ENCODE peak calls at places on chromosome 14, in five cellular contexts. One of them, this sample, is unnamed.

GRCh38 chr14:39307815-39308214 is 74.1 kb downstream of the MIA2 start:
- DNase-seq in Peyer's patch: no peak
- DNase-seq in stomach: no peak
- DNase-seq in uterus: no peak
- DNase-seq in GM12878: no peak
- DNase-seq in this sample: no peak

GRCh38 chr14:75491376-75491978 is 30.8 kb upstream of the BATF start:
- DNase-seq in Peyer's patch: no peak
- DNase-seq in stomach: no peak
- DNase-seq in uterus: no peak
- DNase-seq in GM12878: no peak
- DNase-seq in this sample: no peak

GRCh38 chr14:94998702-94999101 is 158.6 kb downstream of the DICER1 start:
- DNase-seq in Peyer's patch: no peak
- DNase-seq in stomach: no peak
- DNase-seq in uterus: no peak
- DNase-seq in GM12878: no peak
- DNase-seq in this sample: no peak

GRCh38 chr14:100297320-100298300 is 8.6 kb downstream of the SLC25A29 start:
- DNase-seq in Peyer's patch: peak; percentile 87
- DNase-seq in stomach: peak; percentile 76
- DNase-seq in uterus: peak; percentile 71
- DNase-seq in GM12878: peak; percentile 35
- DNase-seq in this sample: peak; percentile 69

GRCh38 chr14:29030970-29031369 is 264.4 kb downstream of the FOXG1 start:
- DNase-seq in Peyer's patch: no peak
- DNase-seq in stomach: no peak
- DNase-seq in uterus: no peak
- DNase-seq in GM12878: no peak
- DNase-seq in this sample: no peak

GRCh38 chr14:21072781-21073339 is 2.8 kb downstream of the ARHGEF40 start:
- DNase-seq in Peyer's patch: peak; percentile 62
- DNase-seq in stomach: peak; percentile 84
- DNase-seq in uterus: no peak
- DNase-seq in GM12878: no peak
- DNase-seq in this sample: no peak

GRCh38 chr14:51597511-51597920 is 54.2 kb upstream of the FRMD6 start:
- DNase-seq in Peyer's patch: no peak
- DNase-seq in stomach: no peak
- DNase-seq in uterus: no peak
- DNase-seq in GM12878: no peak
- DNase-seq in this sample: no peak

GRCh38 chr14:73243748-73244147 is 6.4 kb downstream of the PAPLN start:
- DNase-seq in Peyer's patch: no peak
- DNase-seq in stomach: no peak
- DNase-seq in uterus: no peak
- DNase-seq in GM12878: no peak
- DNase-seq in this sample: no peak

GRCh38 chr14:63974176-63974575 is 121.4 kb downstream of the SYNE2 start:
- DNase-seq in Peyer's patch: no peak
- DNase-seq in stomach: no peak
- DNase-seq in uterus: no peak
- DNase-seq in GM12878: no peak
- DNase-seq in this sample: no peak

GRCh38 chr14:51507556-51508511 is 143.9 kb upstream of the FRMD6 start:
- DNase-seq in Peyer's patch: peak; percentile 47
- DNase-seq in stomach: no peak
- DNase-seq in uterus: peak; percentile 81
- DNase-seq in GM12878: no peak
- DNase-seq in this sample: peak; percentile 12

GRCh38 chr14:80223696-80224465 is 12.6 kb upstream of the DIO2 start:
- DNase-seq in Peyer's patch: no peak
- DNase-seq in stomach: no peak
- DNase-seq in uterus: no peak
- DNase-seq in GM12878: no peak
- DNase-seq in this sample: no peak

GRCh38 chr14:31567651-31568050 is 6.4 kb downstream of the NUBPL start:
- DNase-seq in Peyer's patch: no peak
- DNase-seq in stomach: no peak
- DNase-seq in uterus: no peak
- DNase-seq in GM12878: no peak
- DNase-seq in this sample: no peak

GRCh38 chr14:100529561-100530031 is 57.6 kb downstream of the BEGAIN start:
- DNase-seq in Peyer's patch: peak; percentile 44
- DNase-seq in stomach: peak; percentile 15
- DNase-seq in uterus: no peak
- DNase-seq in GM12878: no peak
- DNase-seq in this sample: no peak

GRCh38 chr14:51000566-51000965 is 56.3 kb upstream of the PYGL start:
- DNase-seq in Peyer's patch: no peak
- DNase-seq in stomach: no peak
- DNase-seq in uterus: no peak
- DNase-seq in GM12878: no peak
- DNase-seq in this sample: no peak

GRCh38 chr14:102988054-102988453 is 65.6 kb downstream of the AMN start:
- DNase-seq in Peyer's patch: no peak
- DNase-seq in stomach: no peak
- DNase-seq in uterus: no peak
- DNase-seq in GM12878: no peak
- DNase-seq in this sample: no peak

GRCh38 chr14:67395876-67396189 is 16.1 kb downstream of the PLEK2 start:
- DNase-seq in Peyer's patch: no peak
- DNase-seq in stomach: no peak
- DNase-seq in uterus: no peak
- DNase-seq in GM12878: no peak
- DNase-seq in this sample: no peak

GRCh38 chr14:80930836-80931389 is 10.6 kb downstream of the CEP128 start:
- DNase-seq in Peyer's patch: peak; percentile 69
- DNase-seq in stomach: no peak
- DNase-seq in uterus: no peak
- DNase-seq in GM12878: peak; percentile 88
- DNase-seq in this sample: no peak

GRCh38 chr14:52148371-52148770 is 79.5 kb upstream of the NID2 start:
- DNase-seq in Peyer's patch: no peak
- DNase-seq in stomach: no peak
- DNase-seq in uterus: no peak
- DNase-seq in GM12878: no peak
- DNase-seq in this sample: no peak

GRCh38 chr14:101196795-101197590 is 293.5 kb upstream of the RTL1 start:
- DNase-seq in Peyer's patch: peak; percentile 38
- DNase-seq in stomach: peak; percentile 18
- DNase-seq in uterus: peak; percentile 70
- DNase-seq in GM12878: no peak
- DNase-seq in this sample: no peak

GRCh38 chr14:36238666-36239363 is 62.3 kb upstream of the PTCSC3 start:
- DNase-seq in Peyer's patch: no peak
- DNase-seq in stomach: no peak
- DNase-seq in uterus: no peak
- DNase-seq in GM12878: no peak
- DNase-seq in this sample: no peak

GRCh38 chr14:32512348-32512747 is 183.2 kb downstream of the AKAP6 start:
- DNase-seq in Peyer's patch: no peak
- DNase-seq in stomach: no peak
- DNase-seq in uterus: no peak
- DNase-seq in GM12878: no peak
- DNase-seq in this sample: no peak

GRCh38 chr14:51462182-51462581 is 189.5 kb upstream of the FRMD6 start:
- DNase-seq in Peyer's patch: no peak
- DNase-seq in stomach: no peak
- DNase-seq in uterus: no peak
- DNase-seq in GM12878: no peak
- DNase-seq in this sample: no peak

GRCh38 chr14:105866841-105867321 is 340.5 kb downstream of the TMEM121 start:
- DNase-seq in Peyer's patch: no peak
- DNase-seq in stomach: peak; percentile 15
- DNase-seq in uterus: peak; percentile 5
- DNase-seq in GM12878: no peak
- DNase-seq in this sample: no peak

GRCh38 chr14:32996343-32996742 is 57.7 kb downstream of the NPAS3 start:
- DNase-seq in Peyer's patch: no peak
- DNase-seq in stomach: no peak
- DNase-seq in uterus: no peak
- DNase-seq in GM12878: no peak
- DNase-seq in this sample: no peak

GRCh38 chr14:68624541-68625220 is 168.2 kb downstream of the ZFP36L1 start:
- DNase-seq in Peyer's patch: peak; percentile 47
- DNase-seq in stomach: no peak
- DNase-seq in uterus: no peak
- DNase-seq in GM12878: no peak
- DNase-seq in this sample: no peak

GRCh38 chr14:75204106-75204505 is 27.7 kb upstream of the TMED10 start:
- DNase-seq in Peyer's patch: peak; percentile 74
- DNase-seq in stomach: no peak
- DNase-seq in uterus: no peak
- DNase-seq in GM12878: no peak
- DNase-seq in this sample: no peak

GRCh38 chr14:90870950-90871604 is 54.8 kb upstream of the TTC7B start:
- DNase-seq in Peyer's patch: no peak
- DNase-seq in stomach: no peak
- DNase-seq in uterus: no peak
- DNase-seq in GM12878: no peak
- DNase-seq in this sample: no peak

GRCh38 chr14:98186140-98186539 is 1085.9 kb downstream of the BCL11B start:
- DNase-seq in Peyer's patch: no peak
- DNase-seq in stomach: no peak
- DNase-seq in uterus: no peak
- DNase-seq in GM12878: no peak
- DNase-seq in this sample: no peak

GRCh38 chr14:99760817-99761216 is 32.4 kb upstream of the EML1 start:
- DNase-seq in Peyer's patch: no peak
- DNase-seq in stomach: no peak
- DNase-seq in uterus: no peak
- DNase-seq in GM12878: no peak
- DNase-seq in this sample: no peak

DNA sequence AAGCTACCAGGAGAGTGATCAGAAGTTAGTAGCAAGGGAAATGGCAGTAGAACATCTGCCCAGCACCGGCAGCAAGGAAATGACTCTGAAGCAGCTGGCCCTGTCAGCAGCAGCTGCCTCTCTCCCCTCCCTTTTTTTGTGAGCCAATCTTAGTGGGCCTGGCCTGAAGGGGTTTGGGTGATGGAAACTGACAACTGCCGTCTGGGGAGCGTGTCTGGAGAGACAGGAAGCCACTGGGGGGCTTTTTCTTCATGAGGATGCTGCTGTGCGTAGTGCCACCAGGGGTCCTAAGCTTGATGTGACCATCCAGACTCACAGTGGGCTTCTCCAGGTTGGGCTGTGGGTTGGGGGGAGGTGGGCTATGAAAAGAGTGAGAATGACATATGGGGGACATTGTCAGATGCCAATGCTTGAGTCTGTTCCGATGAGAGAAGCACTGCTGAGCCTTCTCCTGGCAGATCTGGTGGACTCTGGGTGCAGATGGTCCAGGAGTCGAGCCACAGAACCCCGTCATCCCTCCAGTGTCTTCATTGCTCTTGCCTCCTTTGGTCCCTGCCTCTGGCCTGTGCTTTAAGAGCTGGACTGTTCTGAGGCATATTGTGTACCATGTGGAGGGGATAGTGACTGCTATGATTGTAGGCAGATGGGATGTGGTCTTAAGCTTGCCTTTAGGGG is 87.6 kb upstream of the HIF1A start:
- DNase-seq in Peyer's patch: no peak
- DNase-seq in stomach: no peak
- DNase-seq in uterus: no peak
- DNase-seq in GM12878: no peak
- DNase-seq in this sample: no peak
- TF ChIP-seq CTCF in Peyer's patch: no peak
- TF ChIP-seq CTCF in stomach: no peak
- TF ChIP-seq CTCF in uterus: no peak
- TF ChIP-seq CTCF in GM12878: no peak
- TF ChIP-seq CTCF in this sample: no peak

GRCh38 chr14:70871001-70871400 is 36.3 kb upstream of the PCNX1 start:
- DNase-seq in Peyer's patch: no peak
- DNase-seq in stomach: no peak
- DNase-seq in uterus: no peak
- DNase-seq in GM12878: no peak
- DNase-seq in this sample: no peak
- TF ChIP-seq POLR2A in Peyer's patch: no peak
- TF ChIP-seq POLR2A in stomach: no peak
- TF ChIP-seq POLR2A in uterus: no peak
- TF ChIP-seq POLR2A in GM12878: no peak
- TF ChIP-seq POLR2A in this sample: no peak

GRCh38 chr14:55579724-55580400 is at the start of gene KTN1:
- DNase-seq in Peyer's patch: peak; percentile 93
- DNase-seq in stomach: peak; percentile 86
- DNase-seq in uterus: peak; percentile 80
- DNase-seq in GM12878: no peak
- DNase-seq in this sample: peak; percentile 84
- H3K27ac ChIP-seq in Peyer's patch: peak within 1 kb of the TSS; percentile 90
- H3K27ac ChIP-seq in stomach: peak within 1 kb of the TSS; percentile 92
- H3K27ac ChIP-seq in uterus: peak within 1 kb of the TSS; percentile 92
- H3K27ac ChIP-seq in GM12878: peak within 1 kb of the TSS; percentile 85
- H3K27ac ChIP-seq in this sample: peak within 1 kb of the TSS; percentile 98

GRCh38 chr14:38208825-38209562 is 1.3 kb downstream of the SSTR1 start:
- DNase-seq in Peyer's patch: peak; percentile 84
- DNase-seq in stomach: peak; percentile 88
- DNase-seq in uterus: no peak
- DNase-seq in GM12878: no peak
- DNase-seq in this sample: no peak

GRCh38 chr14:38211258-38211735 is 3.6 kb downstream of the SSTR1 start:
- DNase-seq in Peyer's patch: no peak
- DNase-seq in stomach: no peak
- DNase-seq in uterus: no peak
- DNase-seq in GM12878: no peak
- DNase-seq in this sample: no peak

GRCh38 chr14:38209572-38210159 is 2.0 kb downstream of the SSTR1 start:
- DNase-seq in Peyer's patch: no peak
- DNase-seq in stomach: peak; percentile 31
- DNase-seq in uterus: no peak
- DNase-seq in GM12878: no peak
- DNase-seq in this sample: no peak

GRCh38 chr14:38210168-38210567 is 2.5 kb downstream of the SSTR1 start:
- DNase-seq in Peyer's patch: no peak
- DNase-seq in stomach: peak; percentile 45
- DNase-seq in uterus: no peak
- DNase-seq in GM12878: no peak
- DNase-seq in this sample: no peak

GRCh38 chr14:38210587-38211257 is 3.0 kb downstream of the SSTR1 start:
- DNase-seq in Peyer's patch: peak; percentile 49
- DNase-seq in stomach: peak; percentile 68
- DNase-seq in uterus: no peak
- DNase-seq in GM12878: no peak
- DNase-seq in this sample: no peak
- TF ChIP-seq CTCF in Peyer's patch: no peak
- TF ChIP-seq CTCF in stomach: peak; percentile 16
- TF ChIP-seq CTCF in uterus: no peak
- TF ChIP-seq CTCF in GM12878: no peak
- TF ChIP-seq CTCF in this sample: no peak